ENCODE peak calls at places on chromosomes 7 and 10, in four cellular contexts. B is kidney glomerular epithelial cell; D is hippocampal formation; R is CD4-positive, CD25-positive, alpha-beta regulatory T cell. W is an unnamed sample.
A peak's percentile ranks its signal among the peaks of the same experiment; 100 is the strongest.

GRCh38 chr7:5213286-5213645 is 23.2 kb downstream of the WIPI2 start:
- DNase-seq in B (no peak), D (no peak), R (no peak), W (no peak)

GRCh38 chr7:5234852-5235831 is 45.1 kb downstream of the WIPI2 start:
- DNase-seq in R (no peak), B (no peak), D (no peak), W (no peak)

GRCh38 chr10:52682766-52683165 is 89.8 kb downstream of the MBL2 start:
- DNase-seq in D (no peak), R (no peak), B (no peak), W (no peak)

GRCh38 chr7:149669121-149669818 is 104.1 kb downstream of the ZNF467 start:
- DNase-seq in B (no peak), D (no peak), R (no peak), W (no peak)

GRCh38 chr10:971613-972012 is 16.6 kb upstream of the GTPBP4 start:
- DNase-seq in R (no peak), B (no peak), D (no peak), W (no peak)

GRCh38 chr7:104328308-104328969 is at the start of gene LHFPL3:
- DNase-seq in R (no peak), B (no peak), D (peak; percentile 9), W (no peak)

GRCh38 chr10:24894309-24894708 is 58.1 kb downstream of the PRTFDC1 start:
- DNase-seq in B (peak; percentile 67), D (no peak), R (no peak), W (no peak)

GRCh38 chr10:123200510-123200909 is 46.3 kb downstream of the BUB3 start:
- DNase-seq in B (no peak), D (no peak), R (no peak), W (no peak)

GRCh38 chr10:18738835-18739234 is 79.6 kb downstream of the ARL5B start:
- DNase-seq in D (no peak), B (no peak), R (no peak), W (no peak)

GRCh38 chr7:102258073-102258748 is 28.5 kb upstream of the SH2B2 start:
- DNase-seq in B (no peak), R (no peak), D (no peak), W (no peak)

GRCh38 chr10:103795634-103796265 is 59.6 kb downstream of the SH3PXD2A start:
- DNase-seq in B (no peak), R (no peak), D (no peak), W (no peak)

GRCh38 chr7:47404005-47404404 is 177.9 kb downstream of the TNS3 start:
- DNase-seq in D (no peak), R (no peak), B (no peak), W (no peak)

GRCh38 chr10:78742730-78743615 is 325.8 kb upstream of the ZMIZ1 start:
- DNase-seq in D (no peak), R (no peak), B (no peak), W (no peak)

GRCh38 chr7:29878081-29878688 is 71.9 kb downstream of the WIPF3 start:
- DNase-seq in D (no peak), B (peak; percentile 43), R (peak; percentile 27), W (no peak)

GRCh38 chr7:91082854-91083495 is 181.3 kb upstream of the FZD1 start:
- DNase-seq in D (peak; percentile 32), B (peak; percentile 43), R (no peak), W (no peak)

GRCh38 chr7:148209643-148210042 is 380.9 kb upstream of the C7orf33 start:
- DNase-seq in D (no peak), R (no peak), B (no peak), W (no peak)

GRCh38 chr7:87148332-87148955 is 3.8 kb upstream of the DMTF1 start:
- DNase-seq in D (peak; percentile 69), B (no peak), R (peak; percentile 18), W (no peak)

GRCh38 chr10:42979181-42979580 is 97.7 kb upstream of the RET start:
- DNase-seq in D (no peak), R (no peak), B (no peak), W (no peak)

GRCh38 chr7:33421384-33421783 is 292.0 kb downstream of the BBS9 start:
- DNase-seq in B (peak; percentile 13), D (no peak), R (no peak), W (no peak)

GRCh38 chr7:74066626-74067025 is 17.0 kb upstream of the LIMK1 start:
- DNase-seq in R (no peak), D (no peak), B (no peak), W (no peak)

GRCh38 chr7:114263219-114263618 is 151.4 kb upstream of the FOXP2 start:
- DNase-seq in D (no peak), R (no peak), B (no peak), W (no peak)

W was measured in activated B cell treated with CpG ODN at 0.5 μM for 24 hours.